ENCODE peak calls at places on chromosomes 6 and 20, in six cellular contexts. Y, I, B, O, S and M are unnamed samples.

GRCh38 chr6:41153992-41154625 is at the start of gene TREML1:
- DNase-seq in O (no peak), Y (no peak), I (no peak), S (no peak), B (no peak), M (no peak)

GRCh38 chr20:49283703-49284625 is 6.1 kb upstream of the ZNFX1 start:
- DNase-seq in Y (no peak), B (no peak), I (no peak), S (no peak), O (peak), M (peak)

GRCh38 chr6:26032387-26033131 is 54.7 kb upstream of the HFE start:
- DNase-seq in B (peak), I (peak), S (no peak), Y (peak), O (peak), M (peak)

GRCh38 chr6:14638932-14639875 is 521.6 kb downstream of the CD83 start:
- DNase-seq in O (peak), B (no peak), I (peak), S (peak), Y (peak), M (peak)

GRCh38 chr6:21132856-21133610 is 460.5 kb upstream of the SOX4 start:
- DNase-seq in B (no peak), I (no peak), S (no peak), Y (no peak), O (no peak), M (peak)

GRCh38 chr6:22062807-22063408 is 233.9 kb downstream of the PRL start:
- DNase-seq in S (no peak), B (no peak), Y (no peak), I (no peak), O (no peak), M (no peak)

GRCh38 chr6:147390909-147391536 is 117.5 kb upstream of the SAMD5 start:
- DNase-seq in O (peak), I (peak), B (no peak), Y (peak), S (no peak), M (peak)

GRCh38 chr20:19737025-19737424 is 21.0 kb upstream of the RIN2 start:
- DNase-seq in O (peak), I (peak), Y (no peak), B (no peak), S (no peak), M (peak)

GRCh38 chr6:165883851-165884640 is 221.0 kb upstream of the PDE10A start:
- DNase-seq in Y (no peak), B (no peak), S (no peak), O (peak), I (peak), M (peak)

GRCh38 chr6:11202513-11203305 is 29.8 kb downstream of the NEDD9 start:
- DNase-seq in I (peak), B (peak), Y (peak), O (no peak), S (no peak), M (peak)

GRCh38 chr6:139820191-139820590 is 445.7 kb upstream of the CITED2 start:
- DNase-seq in O (no peak), S (no peak), I (peak), Y (no peak), B (no peak), M (peak)

GRCh38 chr20:4949833-4950178 is 51.5 kb downstream of the SLC23A2 start:
- DNase-seq in B (no peak), O (peak), I (peak), S (no peak), Y (no peak), M (peak)

GRCh38 chr6:27205375-27206278 is 41.9 kb upstream of the PRSS16 start:
- DNase-seq in O (peak), S (no peak), Y (no peak), I (peak), B (no peak), M (peak)

GRCh38 chr20:16283978-16284377 is 289.3 kb downstream of the KIF16B start:
- DNase-seq in O (no peak), S (no peak), B (no peak), I (no peak), Y (no peak), M (no peak)

GRCh38 chr20:32183947-32184635 is 23.5 kb downstream of the PLAGL2 start:
- DNase-seq in O (no peak), S (no peak), B (no peak), Y (no peak), I (no peak), M (no peak)

GRCh38 chr6:16999486-17000436 is 102.1 kb upstream of the STMND1 start:
- DNase-seq in S (no peak), B (no peak), O (no peak), Y (no peak), I (peak), M (no peak)

GRCh38 chr6:150751296-150751695 is 114.2 kb upstream of the MTHFD1L start:
- DNase-seq in Y (no peak), I (peak), O (no peak), S (no peak), B (no peak), M (no peak)

GRCh38 chr6:112343375-112343774 is 3.8 kb upstream of the RFPL4B start:
- DNase-seq in S (no peak), I (no peak), B (no peak), O (no peak), Y (no peak), M (no peak)

GRCh38 chr6:9842004-9842720 is 572.7 kb downstream of the TFAP2A start:
- DNase-seq in O (no peak), I (no peak), S (no peak), B (no peak), Y (no peak), M (no peak)

GRCh38 chr6:167995302-167995701 is 2.2 kb upstream of the KIF25 start:
- DNase-seq in Y (no peak), B (no peak), S (peak), O (no peak), I (no peak), M (no peak)

GRCh38 chr6:167993831-167994230 is 3.6 kb upstream of the KIF25 start:
- DNase-seq in S (peak), B (no peak), O (no peak), Y (no peak), I (no peak), M (no peak)

GRCh38 chr6:167997642-167998041 is at the start of gene KIF25:
- DNase-seq in Y (no peak), O (no peak), S (peak), B (no peak), I (no peak), M (no peak)

GRCh38 chr6:167996424-167997199 is 859 bp upstream of the KIF25 start:
- DNase-seq in Y (peak), S (peak), B (peak), O (no peak), I (no peak), M (no peak)

DNA sequence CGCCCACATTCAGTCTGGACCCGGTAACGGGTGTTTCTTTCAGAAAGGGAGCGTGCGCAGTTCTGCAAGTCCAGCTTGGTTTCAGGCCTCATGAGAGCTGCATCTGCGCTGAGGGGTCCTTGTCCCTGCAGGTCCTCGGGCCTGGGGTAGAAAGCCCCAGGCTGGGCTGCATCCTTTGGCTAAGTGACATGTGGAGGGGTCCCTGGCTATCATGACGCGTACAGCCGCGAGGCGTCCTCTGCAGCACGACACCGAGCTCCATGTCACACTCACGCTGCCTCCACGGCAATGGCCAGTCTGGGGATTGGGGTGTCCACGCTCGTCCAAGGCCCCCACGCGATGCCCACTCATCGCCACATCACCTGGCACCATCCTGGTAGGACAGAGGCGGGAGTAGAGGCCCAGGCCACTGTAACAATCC is 1.7 kb upstream of the KIF25 start:
- DNase-seq in I (no peak), S (peak), B (no peak), Y (no peak), O (no peak), M (no peak)
- H2AK5ac ChIP-seq in I (no peak), S (peak), B (no peak), Y (peak), O (no peak), M (no peak)

DNA sequence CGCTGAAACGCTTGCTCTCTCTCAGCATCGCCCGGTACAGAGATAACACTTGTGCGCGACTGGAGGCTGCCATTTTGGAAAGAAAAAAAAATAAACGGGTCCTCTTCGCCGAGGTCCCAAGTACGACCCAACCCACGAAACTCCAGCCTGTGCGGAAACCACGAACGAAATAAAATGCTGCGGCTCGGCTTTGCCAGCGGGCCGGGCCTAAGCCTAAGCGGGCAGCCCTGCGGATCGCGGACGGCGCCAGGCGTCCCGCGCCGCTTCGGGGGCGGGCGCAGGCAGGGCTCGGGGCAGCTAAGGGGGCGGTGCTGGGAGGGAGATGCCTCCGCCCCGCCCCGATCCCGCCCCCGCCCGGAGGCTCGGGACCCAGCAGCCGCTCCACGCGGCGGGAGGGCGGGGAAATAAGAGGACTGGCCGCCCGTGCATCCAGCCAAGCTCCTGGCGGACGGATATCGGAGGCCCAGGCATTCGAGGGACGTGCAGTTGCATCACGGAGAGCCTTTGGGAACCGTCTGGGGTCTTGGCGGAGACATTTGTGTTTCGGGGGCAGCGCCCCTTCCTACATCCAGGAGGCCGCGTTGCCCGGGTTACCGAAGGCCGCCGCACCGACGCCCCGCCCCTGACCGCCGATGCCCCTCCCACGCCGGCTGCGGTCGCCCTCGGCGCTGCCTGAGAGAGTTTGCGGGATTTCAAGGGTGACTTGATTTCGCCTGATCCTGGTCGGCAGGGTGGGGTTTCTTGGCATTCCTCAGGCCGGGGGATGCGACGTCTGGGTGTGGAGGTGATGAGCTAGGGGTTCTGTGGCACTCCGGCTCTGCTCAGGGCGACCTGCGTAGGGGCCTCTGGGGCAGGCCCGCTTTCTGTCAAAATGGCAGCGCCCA is at the start of the genes FARS2 and LYRM4:
- DNase-seq in B (peak), I (peak), Y (peak), S (peak), O (peak), M (peak)
- H3K4ac ChIP-seq in B (no peak), I (peak), Y (no peak), S (peak), O (peak), M (peak)

GRCh38 chr6:130212215-130212874 is 10.4 kb downstream of the SAMD3 start:
- DNase-seq in O (no peak), Y (no peak), S (no peak), B (no peak), I (no peak), M (no peak)
- H3K14ac ChIP-seq in O (no peak), Y (no peak), S (no peak), B (no peak), I (no peak), M (no peak)

GRCh38 chr6:4916954-4917561 is 86.8 kb downstream of the RPP40 start:
- DNase-seq in Y (no peak), S (no peak), O (no peak), I (no peak), B (no peak), M (no peak)
- H2AK5ac ChIP-seq in Y (no peak), S (no peak), O (no peak), I (no peak), B (no peak), M (no peak)

GRCh38 chr6:159727717-159728440 is 573 bp downstream of the WTAP start:
- DNase-seq in Y (peak), I (no peak), B (no peak), S (no peak), O (peak), M (peak)
- H3K4ac ChIP-seq in Y (peak), I (peak), B (no peak), S (no peak), O (peak), M (peak)